ENCODE peak calls at places on chromosomes 11 and 22, in nine cellular contexts. X is brain microvascular endothelial cell; I is AG09309; G is fibroblast of lung; A is foreskin keratinocyte; C is mucosa of descending colon; V is CD4-positive, alpha-beta T cell; Z is CD8-positive, alpha-beta T cell; T is cardiac fibroblast. M is an unnamed sample.

GRCh38 chr22:35482311-35482710 is 58.3 kb upstream of the RASD2 start:
- DNase-seq in X (no peak), I (no peak), G (no peak), A (no peak), C (no peak), V (no peak), Z (no peak), T (no peak), M (no peak)

GRCh38 chr11:69213315-69213714 is 57.6 kb downstream of the SMIM38 start:
- DNase-seq in X (no peak), I (no peak), G (no peak), A (peak), C (no peak), V (no peak), Z (no peak), T (peak), M (no peak)

GRCh38 chr11:66868726-66869291 is 11.9 kb downstream of the LRFN4 start:
- DNase-seq in X (no peak), I (no peak), G (peak), A (no peak), C (peak), V (peak), Z (peak), T (no peak), M (peak)

GRCh38 chr22:48765595-48765994 is 1062.1 kb downstream of the BRD1 start:
- DNase-seq in X (no peak), I (no peak), G (no peak), A (no peak), C (no peak), V (no peak), Z (no peak), T (no peak), M (no peak)

GRCh38 chr22:47203554-47203991 is 441.1 kb downstream of the TBC1D22A start:
- DNase-seq in X (no peak), I (no peak), G (no peak), A (no peak), C (no peak), V (no peak), Z (no peak), T (no peak), M (no peak)

GRCh38 chr11:2196970-2197770 is 25.6 kb upstream of the TH start:
- DNase-seq in X (peak), I (no peak), G (peak), A (peak), C (peak), V (peak), Z (peak), T (peak), M (peak)

GRCh38 chr11:61120865-61121831 is 18.9 kb downstream of the CD5 start:
- DNase-seq in X (no peak), I (no peak), G (peak), A (peak), C (no peak), V (peak), Z (no peak), T (peak), M (peak)

GRCh38 chr11:99154277-99154676 is 133.5 kb downstream of the CNTN5 start:
- DNase-seq in X (no peak), I (no peak), G (no peak), A (no peak), C (peak), V (no peak), Z (no peak), T (no peak), M (no peak)

GRCh38 chr11:63518548-63518947 is 12.7 kb downstream of the LGALS12 start:
- DNase-seq in X (peak), I (no peak), G (peak), A (peak), C (no peak), V (no peak), Z (no peak), T (peak), M (no peak)

GRCh38 chr22:46797355-46797754 is 34.9 kb downstream of the TBC1D22A start:
- DNase-seq in X (peak), I (no peak), G (peak), A (peak), C (no peak), V (no peak), Z (no peak), T (peak), M (peak)

DNA sequence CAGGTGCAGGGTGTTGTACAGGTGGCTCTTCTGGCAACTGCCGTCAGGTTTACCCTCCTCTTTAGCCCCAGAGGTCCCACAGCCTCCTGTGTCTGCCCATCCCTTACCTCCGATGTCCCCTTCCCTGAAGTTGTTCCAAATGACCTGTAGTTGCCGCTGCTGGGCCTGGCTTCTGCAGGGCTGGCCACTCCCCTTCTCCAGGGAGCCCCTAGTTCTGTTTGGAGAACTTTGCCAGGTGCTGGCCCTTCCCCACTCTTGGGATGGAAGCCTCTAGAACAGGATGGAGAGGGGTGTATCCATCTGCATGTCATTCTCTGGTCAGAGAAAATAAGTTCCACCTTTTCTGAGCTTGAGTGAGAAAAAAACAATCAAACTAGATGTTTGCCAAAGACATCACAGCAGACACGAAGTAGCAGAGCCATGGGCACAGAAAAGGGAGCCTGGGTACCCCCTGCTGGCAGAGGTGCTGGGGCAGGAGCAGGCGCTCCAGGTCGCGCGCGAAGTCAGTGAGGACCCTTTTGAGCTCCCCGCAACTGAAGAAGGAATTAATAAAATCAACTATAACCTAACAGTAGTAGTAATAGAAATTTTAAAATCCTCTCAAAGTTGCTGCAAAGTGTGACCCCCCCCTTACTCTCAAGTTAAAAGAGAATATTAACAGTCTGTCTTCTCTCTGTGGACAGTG is 20.2 kb upstream of the PARVB start:
- DNase-seq in X (no peak), I (no peak), G (no peak), A (no peak), C (no peak), V (no peak), Z (no peak), T (no peak), M (no peak)
- TF ChIP-seq CTCF in X (peak), I (no peak), G (no peak), A (no peak), C (no peak), V (no peak), Z (no peak), T (peak), M (no peak)

DNA sequence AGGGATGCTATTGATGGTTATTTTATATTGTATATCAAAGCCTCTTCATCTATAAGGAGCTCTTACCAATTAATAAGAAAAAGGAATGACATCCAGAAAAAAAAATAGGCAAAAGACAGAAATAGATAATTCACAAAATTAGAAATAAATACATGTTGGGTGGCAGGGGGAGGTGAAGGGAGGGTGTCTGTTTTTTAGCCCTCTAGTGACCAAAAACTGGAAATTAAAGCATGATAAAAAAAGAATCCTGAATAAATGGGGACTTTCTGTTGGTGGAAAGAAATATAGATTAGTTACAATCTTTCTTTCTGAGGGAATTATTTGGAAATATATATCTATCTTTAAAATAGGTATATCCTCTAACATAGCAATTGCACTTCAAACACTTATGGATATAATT is 42.0 kb upstream of the TTC36 start:
- DNase-seq in X (no peak), I (no peak), G (no peak), A (no peak), C (no peak), V (no peak), Z (no peak), T (peak), M (no peak)
- TF ChIP-seq CTCF in X (peak), I (no peak), G (no peak), A (no peak), C (no peak), V (no peak), Z (no peak), T (no peak), M (no peak)

GRCh38 chr11:73158356-73159051 is 16.4 kb upstream of the FCHSD2 start:
- DNase-seq in X (peak), I (no peak), G (peak), A (no peak), C (no peak), V (no peak), Z (no peak), T (peak), M (no peak)
- TF ChIP-seq CTCF in X (no peak), I (no peak), G (no peak), A (no peak), C (no peak), V (no peak), Z (no peak), T (no peak), M (no peak)

GRCh38 chr11:118435893-118436624 is at the start of gene KMT2A:
- DNase-seq in X (peak), I (peak), G (peak), A (peak), C (peak), V (peak), Z (peak), T (peak), M (peak)

GRCh38 chr11:118434123-118434552 is 2.2 kb upstream of the KMT2A start:
- DNase-seq in X (no peak), I (no peak), G (peak), A (no peak), C (no peak), V (no peak), Z (no peak), T (peak), M (peak)

GRCh38 chr11:118435233-118435892 is 929 bp upstream of the KMT2A start:
- DNase-seq in X (no peak), I (no peak), G (peak), A (no peak), C (peak), V (peak), Z (peak), T (no peak), M (peak)

GRCh38 chr11:118436639-118437045 is 350 bp downstream of the KMT2A start:
- DNase-seq in X (no peak), I (no peak), G (peak), A (peak), C (peak), V (peak), Z (peak), T (no peak), M (peak)

DNA sequence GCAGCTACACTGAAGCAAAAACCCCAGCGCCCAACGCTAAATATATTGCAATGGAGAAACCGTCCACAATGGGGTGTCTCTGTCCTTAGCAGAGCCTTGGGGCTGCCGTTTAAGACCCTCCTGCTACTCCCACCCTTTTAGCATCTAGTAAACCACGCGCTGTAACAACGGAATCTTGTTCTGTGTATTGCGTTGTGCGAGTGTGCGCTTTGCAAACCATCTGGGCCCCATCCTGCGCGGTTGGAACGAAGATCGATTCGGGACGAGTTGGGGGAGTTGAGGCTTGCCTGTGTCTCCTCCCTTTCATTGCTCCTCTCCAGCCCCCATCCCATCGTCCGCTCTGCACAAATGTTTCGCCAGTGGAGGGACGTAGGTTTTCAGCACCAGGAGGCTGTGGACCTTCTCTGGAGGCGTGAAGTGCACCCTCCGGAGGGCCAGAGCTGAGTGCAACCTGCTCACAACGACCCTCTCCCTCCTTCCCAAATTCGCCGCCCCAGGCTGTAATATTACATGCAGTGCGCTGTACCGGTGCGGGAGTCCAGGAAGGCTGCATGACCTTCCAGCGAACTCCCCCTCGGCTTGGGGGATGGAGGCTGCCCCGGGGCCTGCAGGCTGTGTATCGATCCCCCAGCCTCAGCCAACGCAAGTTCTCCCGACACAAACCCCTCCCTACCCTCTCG is 1.6 kb upstream of the KMT2A start:
- DNase-seq in X (no peak), I (no peak), G (peak), A (peak), C (peak), V (peak), Z (no peak), T (no peak), M (peak)
- TF ChIP-seq CTCF in X (peak), I (no peak), G (peak), A (peak), C (no peak), V (no peak), Z (peak), T (no peak), M (no peak)

DNA sequence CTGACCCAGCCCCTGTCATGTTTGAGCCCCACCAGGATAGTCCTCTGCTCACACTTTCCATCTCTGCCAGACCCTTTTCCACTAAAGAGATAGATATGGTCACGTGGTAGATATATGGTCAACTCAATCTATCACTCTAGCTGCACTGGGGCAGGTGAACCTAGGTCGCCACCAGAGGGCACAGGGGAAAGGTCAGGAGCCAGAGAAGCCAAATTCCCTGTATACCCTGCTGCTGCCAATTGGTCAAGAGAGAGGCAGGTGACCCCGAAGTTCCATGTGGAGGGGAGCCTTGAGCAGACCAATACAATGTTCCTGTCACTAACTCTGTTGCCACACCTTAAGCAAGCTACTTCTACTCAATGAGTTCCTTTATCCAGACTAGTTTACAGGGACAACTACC is 101.1 kb upstream of the GALNT18 start:
- DNase-seq in X (no peak), I (no peak), G (no peak), A (no peak), C (no peak), V (no peak), Z (no peak), T (no peak), M (no peak)
- TF ChIP-seq CTCF in X (no peak), I (no peak), G (no peak), A (no peak), C (no peak), V (no peak), Z (no peak), T (no peak), M (no peak)